ENCODE peak calls at places on chromosomes 7 and 10, in nine cellular contexts. C, X, R, I, K, F, U, J and H are unnamed samples.

GRCh38 chr7:80833289-80834104 is 85.4 kb downstream of the SEMA3C start:
- DNase-seq in C (no peak), X (no peak), R (no peak), I (no peak), K (no peak), F (no peak), U (peak), J (no peak), H (no peak)

GRCh38 chr10:122051609-122052385 is 62.8 kb downstream of the TACC2 start:
- DNase-seq in C (no peak), X (peak), R (no peak), I (peak), K (peak), F (peak), U (peak), J (peak), H (peak)

GRCh38 chr7:139714163-139714901 is 63.5 kb downstream of the HIPK2 start:
- DNase-seq in C (peak), X (no peak), R (no peak), I (peak), K (no peak), F (no peak), U (no peak), J (peak), H (no peak)

GRCh38 chr7:142436601-142437000 is 178.7 kb upstream of the PRSS58 start:
- DNase-seq in C (no peak), X (no peak), R (no peak), I (no peak), K (no peak), F (no peak), U (no peak), J (no peak), H (no peak)

GRCh38 chr7:132065193-132065972 is 509.0 kb upstream of the PODXL start:
- DNase-seq in C (no peak), X (peak), R (peak), I (peak), K (peak), F (peak), U (peak), J (no peak), H (no peak)

GRCh38 chr10:14477408-14477710 is 146.6 kb upstream of the FRMD4A start:
- DNase-seq in C (no peak), X (no peak), R (no peak), I (no peak), K (no peak), F (no peak), U (no peak), J (no peak), H (no peak)

GRCh38 chr7:8594115-8594514 is 160.7 kb downstream of the NXPH1 start:
- DNase-seq in C (no peak), X (no peak), R (no peak), I (no peak), K (no peak), F (no peak), U (no peak), J (no peak), H (no peak)

GRCh38 chr7:120591-120991 is 71.8 kb upstream of the FAM20C start:
- DNase-seq in C (no peak), X (no peak), R (no peak), I (no peak), K (no peak), F (no peak), U (no peak), J (peak), H (no peak)

GRCh38 chr10:113854757-113855626 is 531 bp downstream of the NHLRC2 start:
- DNase-seq in C (no peak), X (peak), R (no peak), I (peak), K (peak), F (peak), U (peak), J (peak), H (peak)

GRCh38 chr7:122425731-122426130 is 121.2 kb upstream of the FEZF1 start:
- DNase-seq in C (no peak), X (no peak), R (no peak), I (no peak), K (no peak), F (no peak), U (no peak), J (no peak), H (no peak)

GRCh38 chr10:77240042-77240619 is 397.5 kb downstream of the KCNMA1 start:
- DNase-seq in C (no peak), X (no peak), R (no peak), I (no peak), K (no peak), F (no peak), U (no peak), J (no peak), H (peak)

GRCh38 chr10:68989317-68989990 is 851 bp downstream of the KIFBP start:
- DNase-seq in C (no peak), X (no peak), R (no peak), I (no peak), K (no peak), F (no peak), U (no peak), J (no peak), H (no peak)

DNA sequence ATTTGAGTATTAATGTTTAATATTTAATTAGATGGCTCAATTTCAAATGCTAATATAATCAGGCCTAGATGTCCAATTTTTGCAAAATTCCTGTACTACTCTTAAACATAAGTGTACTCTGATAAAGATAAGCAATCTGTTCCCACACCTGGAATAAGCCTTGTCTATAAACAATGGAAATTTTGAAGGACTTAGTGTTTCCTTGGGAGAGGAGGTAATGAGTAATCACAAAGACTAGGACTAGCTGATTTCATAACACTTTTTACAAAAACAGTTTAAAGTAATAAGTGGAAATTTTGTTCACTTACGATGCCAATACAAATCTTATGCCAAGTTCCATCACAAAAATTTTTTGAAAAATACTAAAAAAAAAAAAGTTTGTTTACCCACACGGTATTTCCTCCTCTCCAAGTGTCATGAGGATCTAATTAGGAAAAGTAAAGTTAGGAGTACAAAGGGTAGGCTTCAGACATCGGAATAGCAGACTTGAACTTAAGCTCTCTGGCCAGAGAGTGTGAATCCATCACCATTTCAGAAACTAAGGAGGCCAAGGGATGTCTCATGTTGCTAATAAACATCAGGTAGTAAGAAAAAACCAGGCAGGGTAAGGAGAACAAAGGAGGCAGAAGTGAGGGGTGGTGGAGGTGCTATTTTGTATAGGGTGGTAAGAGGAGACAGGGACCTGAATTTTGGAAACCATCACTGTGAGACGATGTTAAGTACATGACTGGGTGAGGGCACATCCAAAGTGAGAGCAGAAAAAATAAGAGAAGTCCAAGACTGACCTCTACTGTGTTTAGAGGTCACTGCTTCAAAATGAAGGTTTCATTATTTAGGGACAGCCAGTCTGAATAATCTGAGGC is 61.3 kb downstream of the RAPGEF5 start:
- DNase-seq in C (no peak), X (no peak), R (no peak), I (no peak), K (no peak), F (no peak), U (no peak), J (no peak), H (no peak)
- TF ChIP-seq CTCF in C (no peak), X (no peak), R (no peak), I (no peak), K (no peak), F (no peak), U (no peak), J (no peak), H (no peak)

DNA sequence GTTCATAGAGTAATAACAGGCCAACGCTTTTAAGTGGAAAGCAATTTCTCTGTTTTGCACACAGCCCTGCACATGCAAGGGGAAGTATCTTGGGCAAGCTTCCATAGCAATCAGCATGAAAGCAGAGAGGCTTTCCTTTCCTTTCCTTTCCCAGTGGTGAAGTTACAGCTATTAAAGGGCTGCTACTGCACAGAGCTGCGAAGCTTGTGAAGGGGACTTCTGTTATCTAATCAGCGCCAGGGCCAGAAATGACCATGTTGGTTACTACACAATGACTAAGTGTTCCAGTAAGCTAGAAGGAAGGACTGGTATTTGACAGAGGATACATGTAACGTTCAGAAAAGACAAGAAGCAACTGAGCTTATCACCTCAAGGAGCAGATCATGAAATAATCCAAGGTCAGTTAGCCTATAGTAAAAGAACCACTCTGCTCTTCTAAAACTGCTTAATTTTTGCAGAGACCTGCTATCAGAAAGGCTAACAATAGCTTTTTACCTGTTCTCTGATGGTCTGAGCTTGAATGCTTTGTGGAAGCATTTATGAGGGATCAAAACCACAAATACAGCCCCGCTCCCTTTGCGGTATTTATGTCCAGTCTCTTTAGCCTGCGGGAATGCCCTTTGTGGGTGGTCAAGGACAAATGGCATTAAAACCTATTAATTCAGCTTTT is 45.9 kb downstream of the SGMS1 start:
- DNase-seq in C (no peak), X (no peak), R (no peak), I (peak), K (peak), F (no peak), U (no peak), J (peak), H (no peak)
- H3K27ac ChIP-seq in C (peak), X (no peak), R (no peak), I (peak), K (peak), F (peak), U (no peak), J (peak), H (peak)

GRCh38 chr10:43137971-43138756 is at the start of gene CSGALNACT2:
- DNase-seq in C (peak), X (peak), R (no peak), I (peak), K (peak), F (peak), U (peak), J (peak), H (peak)
- TF ChIP-seq POLR2A in C (peak), X (peak), R (no peak), I (peak), K (peak), F (peak), U (peak), J (no peak), H (peak)

GRCh38 chr10:61142987-61143386 is 199.0 kb upstream of the RHOBTB1 start:
- DNase-seq in C (no peak), X (no peak), R (no peak), I (no peak), K (no peak), F (no peak), U (no peak), J (no peak), H (no peak)
- TF ChIP-seq CTCF in C (no peak), X (no peak), R (no peak), I (no peak), K (no peak), F (no peak), U (no peak), J (no peak), H (no peak)

GRCh38 chr10:124677291-124677690 is 66.9 kb downstream of the FAM53B start:
- DNase-seq in C (no peak), X (no peak), R (no peak), I (no peak), K (no peak), F (no peak), U (no peak), J (no peak), H (no peak)

GRCh38 chr10:124677871-124678565 is 66.2 kb downstream of the FAM53B start:
- DNase-seq in C (no peak), X (no peak), R (no peak), I (no peak), K (no peak), F (no peak), U (no peak), J (no peak), H (no peak)

GRCh38 chr10:124675261-124675660 is 68.9 kb downstream of the FAM53B start:
- DNase-seq in C (no peak), X (no peak), R (no peak), I (no peak), K (no peak), F (no peak), U (no peak), J (no peak), H (no peak)

GRCh38 chr10:124675824-124676223 is 68.4 kb downstream of the FAM53B start:
- DNase-seq in C (no peak), X (no peak), R (no peak), I (no peak), K (no peak), F (no peak), U (no peak), J (no peak), H (no peak)

GRCh38 chr10:124676416-124677062 is 67.6 kb downstream of the FAM53B start:
- DNase-seq in C (no peak), X (no peak), R (no peak), I (no peak), K (no peak), F (no peak), U (no peak), J (no peak), H (no peak)
- H3K27ac ChIP-seq in C (peak), X (no peak), R (no peak), I (no peak), K (no peak), F (no peak), U (no peak), J (no peak), H (no peak)